ENCODE peak calls at places on chromosomes 12 and 14, in four cellular contexts. Y is K562, N is GM12878, O is HepG2. H is an unnamed sample.

GRCh38 chr14:61077946-61078738 is 97.1 kb downstream of the SLC38A6 start:
- DNase-seq in Y (no peak), O (no peak), N (no peak), H (no peak)

GRCh38 chr12:27185234-27186045 is 58.6 kb upstream of the STK38L start:
- DNase-seq in O (no peak), Y (no peak), N (peak; percentile 85), H (no peak)

GRCh38 chr12:33628087-33628486 is 188.5 kb upstream of the SYT10 start:
- DNase-seq in N (no peak), Y (peak; percentile 13), O (no peak), H (no peak)

GRCh38 chr14:96383445-96383844 is 8.5 kb upstream of the AK7 start:
- DNase-seq in O (no peak), Y (no peak), N (no peak), H (no peak)

GRCh38 chr12:85676816-85677749 is 159.1 kb downstream of the RASSF9 start:
- DNase-seq in O (no peak), Y (no peak), N (no peak), H (no peak)

GRCh38 chr14:44170554-44170953 is 336.5 kb downstream of the FSCB start:
- DNase-seq in O (no peak), N (no peak), Y (no peak), H (no peak)

GRCh38 chr12:5511644-5512584 is 80.0 kb downstream of the NTF3 start:
- DNase-seq in N (no peak), O (no peak), Y (peak; percentile 19), H (peak; percentile 17)

GRCh38 chr14:51816031-51816430 is 44.4 kb upstream of the GNG2 start:
- DNase-seq in N (no peak), O (no peak), Y (no peak), H (no peak)

GRCh38 chr12:98951401-98951800 is 306.3 kb downstream of the APAF1 start:
- DNase-seq in Y (no peak), N (no peak), O (no peak), H (no peak)

GRCh38 chr14:69281450-69282169 is 21.7 kb downstream of the GALNT16 start:
- DNase-seq in O (no peak), Y (no peak), N (no peak), H (peak; percentile 45)

GRCh38 chr12:6570264-6570887 is 2.3 kb upstream of the NOP2 start:
- DNase-seq in O (peak; percentile 63), Y (peak; percentile 58), N (no peak), H (peak; percentile 69)

GRCh38 chr12:16112626-16113560 is 164.6 kb downstream of the SLC15A5 start:
- DNase-seq in O (no peak), Y (peak; percentile 0), N (no peak), H (peak; percentile 48)

GRCh38 chr14:84162658-84163057 is 1367.3 kb upstream of the FLRT2 start:
- DNase-seq in N (no peak), Y (no peak), O (no peak), H (no peak)

GRCh38 chr12:110844131-110844530 is 2.7 kb upstream of the CCDC63 start:
- DNase-seq in Y (no peak), O (no peak), N (no peak), H (no peak)

GRCh38 chr12:22334696-22335290 is at the start of gene ST8SIA1:
- DNase-seq in O (peak; percentile 7), N (no peak), Y (no peak), H (peak; percentile 29)

GRCh38 chr12:107660230-107660629 is 25.4 kb upstream of the PWP1 start:
- DNase-seq in O (no peak), N (no peak), Y (peak; percentile 24), H (no peak)

GRCh38 chr14:92665699-92666110 is 82.7 kb downstream of the LGMN start:
- DNase-seq in N (no peak), O (no peak), Y (no peak), H (no peak)

GRCh38 chr14:95332641-95333040 is 12.9 kb upstream of the CLMN start:
- DNase-seq in Y (no peak), O (no peak), N (no peak), H (no peak)

GRCh38 chr14:104515811-104516780 is 63.5 kb upstream of the C14orf180 start:
- DNase-seq in N (no peak), O (no peak), Y (no peak), H (no peak)

GRCh38 chr12:68259318-68259940 is 6.0 kb upstream of the IL22 start:
- DNase-seq in N (peak; percentile 24), O (no peak), Y (no peak), H (no peak)

GRCh38 chr14:94346841-94347240 is 23.7 kb upstream of the SERPINA6 start:
- DNase-seq in Y (no peak), N (no peak), O (no peak), H (no peak)

GRCh38 chr14:73260574-73260973 is 23.3 kb downstream of the PAPLN start:
- DNase-seq in Y (no peak), O (peak; percentile 24), N (no peak), H (no peak)

GRCh38 chr14:73258845-73259611 is 21.7 kb downstream of the PAPLN start:
- DNase-seq in O (no peak), N (no peak), Y (no peak), H (no peak)

GRCh38 chr14:73255693-73256225 is 18.5 kb downstream of the PAPLN start:
- DNase-seq in O (no peak), Y (no peak), N (no peak), H (no peak)

GRCh38 chr14:73259837-73260236 is 22.5 kb downstream of the PAPLN start:
- DNase-seq in Y (no peak), O (no peak), N (no peak), H (no peak)

GRCh38 chr14:73258076-73258475 is 20.8 kb downstream of the PAPLN start:
- DNase-seq in O (no peak), N (no peak), Y (no peak), H (no peak)
- TF ChIP-seq TARDBP in O (no peak), N (no peak), Y (no peak), H (no peak)

GRCh38 chr14:21191809-21192446 is 36.1 kb upstream of the OR5AU1 start:
- DNase-seq in O (peak; percentile 77), N (no peak), Y (peak; percentile 79), H (peak; percentile 75)
- TF ChIP-seq FOXM1 in O (no peak), N (no peak), Y (no peak), H (no peak)

DNA sequence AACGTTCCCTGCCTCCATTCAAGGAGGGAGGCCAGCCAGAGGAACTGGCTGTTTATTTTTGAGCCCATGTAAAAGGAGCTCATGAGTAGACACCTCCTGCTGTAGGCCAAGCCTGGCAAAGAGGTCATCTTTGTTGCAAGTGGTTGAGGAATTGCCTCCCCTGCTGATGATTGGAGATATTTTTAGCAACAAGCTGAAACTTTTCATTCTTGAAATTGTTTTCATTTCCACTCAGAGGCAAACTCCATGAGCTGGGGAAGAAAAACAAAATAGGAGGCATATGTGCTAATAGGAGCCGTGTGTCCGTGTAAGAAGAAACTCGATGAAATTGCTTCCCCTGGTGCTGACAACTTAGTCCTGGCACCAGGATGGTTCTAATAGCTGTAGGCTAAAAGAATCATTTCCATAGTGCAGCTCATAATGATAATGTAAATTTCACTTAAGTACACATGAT is 440.1 kb upstream of the FAR2 start:
- DNase-seq in Y (no peak), N (no peak), O (no peak), H (no peak)
- TF ChIP-seq TARDBP in Y (no peak), N (no peak), O (no peak), H (no peak)

GRCh38 chr14:55889124-55889523 is 229.1 kb upstream of the PELI2 start:
- DNase-seq in Y (no peak), N (no peak), O (no peak), H (no peak)
- TF ChIP-seq FOXM1 in Y (no peak), N (no peak), O (no peak), H (no peak)

DNA sequence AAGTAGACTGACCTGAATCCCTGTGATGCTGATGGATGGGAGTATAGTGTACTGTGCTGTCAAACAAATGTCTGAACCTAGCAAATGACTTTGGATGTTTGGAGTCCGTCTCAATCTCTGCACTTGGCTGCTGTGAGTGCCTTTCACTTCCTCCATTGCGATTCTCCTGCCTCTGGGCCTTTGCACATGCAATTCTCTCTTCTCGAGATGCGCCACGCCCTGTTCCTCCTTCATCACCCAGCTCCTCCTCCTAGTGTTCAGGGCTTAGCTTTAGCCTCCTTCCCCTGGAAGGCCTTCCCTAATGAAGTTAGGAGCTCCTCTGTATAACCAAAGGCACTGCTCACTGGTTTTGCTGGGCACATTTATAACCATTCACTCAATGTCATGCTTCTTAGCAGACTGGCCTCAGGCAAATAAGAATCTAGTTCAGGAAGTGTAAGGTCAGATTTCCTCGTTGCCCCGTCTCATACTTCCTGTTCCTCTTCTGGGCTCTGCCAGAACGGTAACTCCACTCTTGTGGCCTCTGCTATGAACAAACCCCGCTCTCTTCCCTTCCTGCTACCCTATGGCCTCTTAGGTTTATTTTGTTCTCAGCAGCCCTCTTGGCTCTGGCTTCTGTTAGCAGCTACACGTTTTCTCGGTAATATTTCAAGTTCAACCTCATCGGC is 171.4 kb downstream of the CRADD start:
- DNase-seq in O (no peak), N (no peak), Y (no peak), H (no peak)
- TF ChIP-seq TARDBP in O (no peak), N (no peak), Y (no peak), H (no peak)

GRCh38 chr14:90509403-90509802 is 112.6 kb downstream of the CALM1 start:
- DNase-seq in Y (no peak), O (no peak), N (no peak), H (no peak)

GRCh38 chr14:90508073-90508472 is 111.2 kb downstream of the CALM1 start:
- DNase-seq in Y (no peak), N (no peak), O (no peak), H (no peak)

GRCh38 chr14:90510208-90510607 is 113.4 kb downstream of the CALM1 start:
- DNase-seq in O (no peak), N (no peak), Y (no peak), H (no peak)

GRCh38 chr14:90507428-90507827 is 110.6 kb downstream of the CALM1 start:
- DNase-seq in O (no peak), Y (no peak), N (no peak), H (no peak)

DNA sequence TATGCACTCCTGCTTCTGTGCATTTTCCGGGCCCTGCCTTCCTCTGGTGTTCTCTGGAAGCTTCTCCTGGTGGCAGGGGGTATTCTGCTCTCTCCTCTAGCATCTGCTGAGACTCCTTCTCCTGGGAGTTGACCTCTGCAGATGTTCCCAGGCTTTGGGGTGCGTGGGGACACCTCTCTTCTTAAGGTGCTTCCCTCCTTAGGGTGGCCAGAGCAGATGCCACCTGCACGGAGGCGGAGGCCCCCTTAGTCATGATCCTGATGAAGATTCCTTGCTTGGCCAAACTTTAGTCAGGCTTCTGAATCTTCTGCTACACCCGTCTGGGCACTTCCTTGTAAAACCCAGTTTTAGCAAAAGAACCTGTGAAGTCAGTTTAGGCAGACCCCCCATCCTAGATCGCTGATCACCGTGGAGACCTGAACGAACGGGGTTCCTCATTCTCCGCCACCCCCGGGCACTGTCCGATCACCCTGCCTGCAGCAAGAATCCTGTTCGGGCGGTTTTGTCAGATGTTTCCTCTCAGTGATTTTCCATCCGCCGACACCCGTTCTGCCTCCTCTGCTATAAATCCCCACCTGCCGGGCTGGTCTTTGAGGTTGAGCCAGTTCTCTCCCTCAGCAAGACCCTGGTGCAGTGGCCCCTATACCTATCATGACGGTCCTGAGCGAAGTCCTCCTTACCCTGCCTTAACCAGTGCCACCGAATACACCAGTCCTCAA is 111.9 kb downstream of the CALM1 start:
- DNase-seq in Y (no peak), N (no peak), O (no peak), H (no peak)
- TF ChIP-seq FOXM1 in Y (no peak), N (no peak), O (no peak), H (no peak)

H was measured in HEK293T.